ENCODE peak calls at places on chromosomes 11 and 22, in five cellular contexts. P, B, W, D and K are unnamed samples.

GRCh38 chr11:113241190-113242051 is 73.0 kb upstream of the TTC12 start:
- DNase-seq in P (no peak), B (no peak), W (no peak), D (no peak), K (no peak)

GRCh38 chr11:18676803-18677202 is 21.8 kb upstream of the TMEM86A start:
- DNase-seq in P (no peak), B (no peak), W (no peak), D (no peak), K (no peak)

GRCh38 chr11:19646921-19647320 is 65.7 kb upstream of the NAV2 start:
- DNase-seq in P (no peak), B (no peak), W (no peak), D (no peak), K (no peak)

GRCh38 chr11:116703421-116703820 is 69.4 kb downstream of the BUD13 start:
- DNase-seq in P (no peak), B (no peak), W (no peak), D (peak), K (no peak)

GRCh38 chr11:129705341-129705740 is 110.3 kb upstream of the TMEM45B start:
- DNase-seq in P (no peak), B (no peak), W (no peak), D (no peak), K (no peak)

GRCh38 chr11:120973501-120973900 is 50.4 kb upstream of the TBCEL start:
- DNase-seq in P (no peak), B (no peak), W (no peak), D (no peak), K (no peak)

GRCh38 chr22:17569971-17570511 is 6.7 kb downstream of the SLC25A18 start:
- DNase-seq in P (no peak), B (no peak), W (no peak), D (no peak), K (no peak)

GRCh38 chr11:87966744-87967143 is 208.5 kb downstream of the RAB38 start:
- DNase-seq in P (no peak), B (no peak), W (no peak), D (no peak), K (no peak)

GRCh38 chr11:64227405-64227956 is 1.4 kb downstream of the NUDT22 start:
- DNase-seq in P (no peak), B (no peak), W (no peak), D (no peak), K (no peak)

GRCh38 chr11:129894281-129895125 is 875 bp downstream of the NFRKB start:
- DNase-seq in P (no peak), B (no peak), W (no peak), D (no peak), K (no peak)

GRCh38 chr11:122202951-122203456 is 87.0 kb upstream of the BLID start:
- DNase-seq in P (no peak), B (no peak), W (peak), D (no peak), K (peak)

GRCh38 chr11:46471943-46472661 is 80.5 kb upstream of the CHRM4 start:
- DNase-seq in P (no peak), B (no peak), W (no peak), D (no peak), K (no peak)

GRCh38 chr11:19244621-19245020 is 3.9 kb upstream of the E2F8 start:
- DNase-seq in P (no peak), B (no peak), W (no peak), D (no peak), K (no peak)

GRCh38 chr11:100774132-100774531 is 87.0 kb downstream of the ARHGAP42 start:
- DNase-seq in P (no peak), B (no peak), W (no peak), D (no peak), K (no peak)